ENCODE peak calls at places on chromosomes 1 and 21, in ten cellular contexts. W is endothelial cell of umbilical vein, O is uterus, Z is PC-3, G is A549, I is lower lobe of right lung, B is esophagus squamous epithelium, L is hepatocyte, R is right lobe of liver, A is heart right ventricle. E is an unnamed sample. For H3K4me1, the result is how much of the 10 kb centered on the place peaks cover.

GRCh38 chr1:228073870-228074545 is 8.5 kb upstream of the ARF1 start:
- DNase-seq in W (no peak), O (peak), Z (no peak), G (no peak), I (peak), B (no peak), L (no peak), R (no peak), A (no peak), E (no peak)

GRCh38 chr1:210362526-210362925 is 33.8 kb downstream of the HHAT start:
- DNase-seq in W (peak), O (no peak), Z (no peak), G (no peak), I (no peak), B (no peak), L (no peak), R (no peak), A (no peak), E (no peak)

GRCh38 chr1:94628174-94628843 is 86.8 kb upstream of the F3 start:
- DNase-seq in W (no peak), O (no peak), Z (no peak), G (no peak), I (no peak), B (no peak), L (no peak), R (no peak), A (no peak), E (no peak)

GRCh38 chr1:42150626-42151025 is 2.6 kb upstream of the GUCA2B start:
- DNase-seq in W (no peak), O (no peak), Z (no peak), G (no peak), I (no peak), B (no peak), L (no peak), R (no peak), A (no peak), E (no peak)

GRCh38 chr1:41366428-41367101 is 5.3 kb downstream of the FOXO6 start:
- DNase-seq in W (no peak), O (no peak), Z (no peak), G (no peak), I (no peak), B (no peak), L (peak), R (no peak), A (no peak), E (peak)

GRCh38 chr1:159009704-159010361 is at the start of gene IFI16:
- DNase-seq in W (peak), O (peak), Z (peak), G (peak), I (no peak), B (no peak), L (peak), R (no peak), A (no peak), E (peak)

GRCh38 chr1:155218854-155219591 is 10.5 kb downstream of the MTX1 start:
- DNase-seq in W (peak), O (peak), Z (peak), G (peak), I (no peak), B (no peak), L (peak), R (no peak), A (no peak), E (no peak)

GRCh38 chr21:42468511-42469131 is 27.4 kb downstream of the RSPH1 start:
- DNase-seq in W (no peak), O (no peak), Z (peak), G (no peak), I (no peak), B (no peak), L (no peak), R (peak), A (no peak), E (no peak)

GRCh38 chr1:156547434-156547833 is 24.9 kb downstream of the IQGAP3 start:
- DNase-seq in W (no peak), O (no peak), Z (no peak), G (no peak), I (no peak), B (no peak), L (no peak), R (no peak), A (no peak), E (no peak)

GRCh38 chr1:87685366-87686136 is 356.9 kb downstream of the LMO4 start:
- DNase-seq in W (peak), O (no peak), Z (no peak), G (no peak), I (no peak), B (no peak), L (peak), R (no peak), A (no peak), E (no peak)

GRCh38 chr1:18376661-18377060 is 104.1 kb upstream of the KLHDC7A start:
- DNase-seq in W (no peak), O (no peak), Z (no peak), G (no peak), I (no peak), B (no peak), L (no peak), R (no peak), A (no peak), E (no peak)

GRCh38 chr1:67230539-67230938 is 64.3 kb downstream of the IL23R start:
- DNase-seq in W (no peak), O (no peak), Z (peak), G (no peak), I (no peak), B (no peak), L (no peak), R (no peak), A (no peak), E (no peak)

GRCh38 chr1:47432071-47433036 is 5.5 kb upstream of the FOXD2 start:
- DNase-seq in W (peak), O (peak), Z (peak), G (peak), I (peak), B (no peak), L (peak), R (peak), A (peak), E (no peak)

GRCh38 chr1:13540871-13541270 is 27.1 kb upstream of the LRRC38 start:
- DNase-seq in W (no peak), O (no peak), Z (no peak), G (no peak), I (no peak), B (no peak), L (no peak), R (no peak), A (peak), E (no peak)

GRCh38 chr1:78726686-78727085 is 77.1 kb downstream of the IFI44 start:
- DNase-seq in W (no peak), O (no peak), Z (no peak), G (no peak), I (no peak), B (no peak), L (no peak), R (no peak), A (no peak), E (no peak)

GRCh38 chr1:45230537-45230936 is 24.1 kb upstream of the ZSWIM5 start:
- DNase-seq in W (no peak), O (no peak), Z (peak), G (no peak), I (no peak), B (no peak), L (no peak), R (no peak), A (no peak), E (no peak)

GRCh38 chr1:70504821-70505193 is 93.7 kb downstream of the CTH start:
- DNase-seq in W (no peak), O (peak), Z (no peak), G (no peak), I (no peak), B (no peak), L (peak), R (no peak), A (no peak), E (no peak)

GRCh38 chr1:243944429-243945160 is 94.6 kb upstream of the AKT3 start:
- DNase-seq in W (peak), O (no peak), Z (no peak), G (peak), I (no peak), B (no peak), L (peak), R (no peak), A (no peak), E (no peak)

GRCh38 chr1:155134322-155134721 is 1.3 kb upstream of the SLC50A1 start:
- DNase-seq in W (peak), O (no peak), Z (peak), G (no peak), I (no peak), B (no peak), L (no peak), R (no peak), A (no peak), E (no peak)

GRCh38 chr1:47688161-47688560 is 250.3 kb downstream of the FOXD2 start:
- DNase-seq in W (no peak), O (no peak), Z (no peak), G (no peak), I (no peak), B (no peak), L (no peak), R (peak), A (no peak), E (no peak)

GRCh38 chr21:21806711-21807597 is 808.7 kb downstream of the NCAM2 start:
- DNase-seq in W (no peak), O (no peak), Z (no peak), G (no peak), I (no peak), B (no peak), L (no peak), R (no peak), A (no peak), E (no peak)

GRCh38 chr1:67434491-67434890 is 4.3 kb upstream of the SERBP1 start:
- DNase-seq in W (no peak), O (no peak), Z (no peak), G (no peak), I (no peak), B (no peak), L (no peak), R (no peak), A (no peak), E (no peak)

GRCh38 chr1:6358757-6359567 is 34.6 kb downstream of the ACOT7 start:
- DNase-seq in W (peak), O (no peak), Z (no peak), G (no peak), I (peak), B (no peak), L (peak), R (no peak), A (no peak), E (peak)

GRCh38 chr1:30299393-30299792 is 424.0 kb downstream of the MATN1 start:
- DNase-seq in W (no peak), O (no peak), Z (no peak), G (no peak), I (no peak), B (no peak), L (no peak), R (no peak), A (no peak), E (no peak)

GRCh38 chr21:29184047-29184446 is 53.6 kb downstream of the MAP3K7CL start:
- DNase-seq in W (no peak), O (no peak), Z (no peak), G (no peak), I (no peak), B (no peak), L (no peak), R (no peak), A (no peak), E (no peak)

GRCh38 chr1:236371083-236371482 is 23.0 kb upstream of the EDARADD start:
- DNase-seq in W (no peak), O (no peak), Z (no peak), G (no peak), I (no peak), B (no peak), L (no peak), R (no peak), A (no peak), E (no peak)

GRCh38 chr1:46622341-46622740 is 5.7 kb upstream of the MOB3C start:
- DNase-seq in W (no peak), O (no peak), Z (peak), G (peak), I (no peak), B (no peak), L (no peak), R (peak), A (no peak), E (no peak)

GRCh38 chr1:16226495-16227179 is 10.3 kb downstream of the CPLANE2 start:
- DNase-seq in W (no peak), O (no peak), Z (no peak), G (no peak), I (peak), B (no peak), L (peak), R (peak), A (peak), E (no peak)

GRCh38 chr1:117586747-117587478 is 18.9 kb upstream of the TENT5C start:
- DNase-seq in W (no peak), O (no peak), Z (no peak), G (no peak), I (no peak), B (no peak), L (no peak), R (peak), A (no peak), E (no peak)

GRCh38 chr1:225424562-225425210 is 3.2 kb downstream of the LBR start:
- DNase-seq in W (no peak), O (no peak), Z (peak), G (no peak), I (no peak), B (no peak), L (no peak), R (no peak), A (no peak), E (no peak)

GRCh38 chr1:14222086-14222485 is 376.4 kb upstream of the KAZN start:
- DNase-seq in W (no peak), O (no peak), Z (no peak), G (no peak), I (no peak), B (no peak), L (no peak), R (no peak), A (no peak), E (no peak)

GRCh38 chr1:113751114-113751513 is 8.2 kb downstream of the PHTF1 start:
- DNase-seq in W (no peak), O (no peak), Z (no peak), G (no peak), I (no peak), B (no peak), L (no peak), R (no peak), A (no peak), E (no peak)

GRCh38 chr1:117657031-117657430 is 51.2 kb downstream of the TENT5C start:
- DNase-seq in W (peak), O (no peak), Z (peak), G (peak), I (no peak), B (no peak), L (peak), R (no peak), A (no peak), E (no peak)

GRCh38 chr1:77940921-77941570 is 37.8 kb downstream of the FUBP1 start:
- DNase-seq in W (no peak), O (no peak), Z (no peak), G (no peak), I (no peak), B (no peak), L (no peak), R (no peak), A (no peak), E (no peak)

GRCh38 chr1:111164151-111164550 is 24.1 kb downstream of the CEPT1 start:
- DNase-seq in W (no peak), O (no peak), Z (no peak), G (no peak), I (no peak), B (no peak), L (no peak), R (no peak), A (no peak), E (no peak)

GRCh38 chr1:8864713-8865397 is 13.6 kb downstream of the ENO1 start:
- DNase-seq in W (no peak), O (no peak), Z (no peak), G (no peak), I (no peak), B (no peak), L (no peak), R (no peak), A (no peak), E (no peak)

GRCh38 chr1:1942753-1943656 is 23.9 kb upstream of the TMEM52 start:
- DNase-seq in W (no peak), O (no peak), Z (no peak), G (no peak), I (peak), B (no peak), L (no peak), R (peak), A (no peak), E (no peak)
- H3K4me3 ChIP-seq in W (no peak), O (no peak), Z (peak), G (no peak), I (no peak), B (no peak), L (no peak), R (no peak), A (no peak), E (no peak)

GRCh38 chr1:205826407-205826806 is 13.4 kb upstream of the SLC41A1 start:
- DNase-seq in W (no peak), O (no peak), Z (no peak), G (no peak), I (no peak), B (no peak), L (no peak), R (no peak), A (no peak), E (no peak)
- H3K4me1 ChIP-seq in W (under half), O (under half), Z (under half), G (under half), I (under half), B (under half), L (under half), R (under half), A (under half), E (under half)

GRCh38 chr1:204286841-204287387 is 72.8 kb downstream of the PLEKHA6 start:
- DNase-seq in W (no peak), O (no peak), Z (peak), G (peak), I (peak), B (no peak), L (peak), R (peak), A (no peak), E (peak)

GRCh38 chr1:204287466-204287881 is 72.3 kb downstream of the PLEKHA6 start:
- DNase-seq in W (peak), O (no peak), Z (no peak), G (peak), I (no peak), B (no peak), L (no peak), R (no peak), A (no peak), E (no peak)

GRCh38 chr1:204289280-204289679 is 70.4 kb downstream of the PLEKHA6 start:
- DNase-seq in W (no peak), O (no peak), Z (no peak), G (no peak), I (no peak), B (no peak), L (no peak), R (no peak), A (no peak), E (no peak)

GRCh38 chr1:204286323-204286714 is 72.5 kb upstream of the GOLT1A start:
- DNase-seq in W (no peak), O (no peak), Z (no peak), G (no peak), I (no peak), B (no peak), L (no peak), R (no peak), A (no peak), E (no peak)

GRCh38 chr1:204288061-204288588 is 71.6 kb downstream of the PLEKHA6 start:
- DNase-seq in W (no peak), O (peak), Z (peak), G (peak), I (peak), B (no peak), L (peak), R (peak), A (peak), E (no peak)
- H3K4me3 ChIP-seq in W (no peak), O (no peak), Z (no peak), G (peak), I (no peak), B (no peak), L (no peak), R (peak), A (peak), E (no peak)

GRCh38 chr1:230185076-230186001 is 118.3 kb downstream of the GALNT2 start:
- DNase-seq in W (no peak), O (no peak), Z (peak), G (peak), I (no peak), B (no peak), L (no peak), R (peak), A (no peak), E (no peak)
- H3K4me1 ChIP-seq in W (under half), O (under half), Z (under half), G (under half), I (under half), B (under half), L (under half), R (under half), A (under half), E (under half)

DNA sequence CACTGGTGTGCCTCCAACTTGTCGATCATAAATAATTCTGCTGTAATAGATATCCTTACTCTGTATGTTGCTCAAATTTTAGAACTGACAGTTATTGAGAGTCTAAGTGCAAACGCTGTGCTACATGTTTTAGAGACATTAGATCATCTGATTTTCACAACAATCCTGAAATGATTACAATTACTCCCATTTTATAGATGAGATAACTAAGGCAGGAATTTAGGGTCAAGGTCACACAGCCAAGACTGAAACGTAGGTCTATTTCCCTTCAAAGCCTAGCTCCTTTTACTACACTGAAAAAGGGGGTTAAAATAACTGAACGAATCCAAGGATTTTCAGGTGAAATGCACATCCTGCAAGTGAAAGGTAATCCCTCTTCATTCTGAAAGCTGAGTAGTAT is 2.7 kb upstream of the DCAF6 start:
- DNase-seq in W (no peak), O (no peak), Z (no peak), G (no peak), I (no peak), B (no peak), L (no peak), R (no peak), A (no peak), E (no peak)
- H3K4me3 ChIP-seq in W (no peak), O (no peak), Z (peak), G (peak), I (peak), B (no peak), L (peak), R (peak), A (peak), E (no peak)

GRCh38 chr1:248858096-248858890 is 592 bp downstream of the ZNF692 start:
- DNase-seq in W (peak), O (peak), Z (peak), G (peak), I (peak), B (no peak), L (peak), R (peak), A (peak), E (no peak)
- H3K4me1 ChIP-seq in W (under half), O (under half), Z (under half), G (under half), I (under half), B (half or more), L (under half), R (under half), A (under half), E (under half)

E was measured in effector memory CD4-positive, alpha-beta T cell.